ENCODE peak calls at places on chromosome 19, in eight cellular contexts. Y is small intestine; P is trophoblast cell; Z is occipital lobe; G is M059J; J is GDM1; X is stimulated activated CD8-positive, alpha-beta memory T cell treated with anti-CD3 and anti-CD28 coated beads, Interleukin-7, amount 100 ng/mL, for 24 hours; Q is neuronal stem cell. B is an unnamed sample.

GRCh38 chr19:15614507-15615379 is at the start of gene CYP4F8:
- DNase-seq in Y (no peak), P (peak; percentile 71), J (no peak), X (no peak), Q (no peak), G (peak; percentile 36), Z (no peak), B (no peak)

GRCh38 chr19:35266904-35267817 is 1.6 kb upstream of the USF2 start:
- DNase-seq in P (peak; percentile 47), G (peak; percentile 40), J (no peak), Q (no peak), Y (peak; percentile 35), Z (peak; percentile 31), X (peak; percentile 33), B (no peak)

GRCh38 chr19:35013047-35013819 is 13.1 kb downstream of the GRAMD1A start:
- DNase-seq in P (peak; percentile 53), Y (peak; percentile 52), J (peak; percentile 20), X (peak; percentile 59), Q (no peak), G (no peak), Z (no peak), B (no peak)

GRCh38 chr19:28426902-28427232 is 786.1 kb downstream of the UQCRFS1 start:
- DNase-seq in G (no peak), X (no peak), Q (no peak), J (no peak), P (no peak), Y (no peak), Z (no peak), B (no peak)

GRCh38 chr19:6534451-6535093 is 3.7 kb downstream of the TNFSF9 start:
- DNase-seq in Z (no peak), Q (no peak), X (no peak), Y (no peak), G (no peak), P (no peak), J (no peak), B (no peak)

GRCh38 chr19:10961763-10962536 is 1.1 kb downstream of the SMARCA4 start:
- DNase-seq in G (peak; percentile 12), Y (no peak), Z (no peak), Q (peak; percentile 35), J (no peak), X (no peak), P (peak; percentile 39), B (no peak)

GRCh38 chr19:18386543-18387251 is 739 bp downstream of the GDF15 start:
- DNase-seq in X (no peak), Q (no peak), Z (no peak), P (no peak), G (no peak), Y (no peak), J (no peak), B (no peak)

GRCh38 chr19:44525721-44526430 is 3.6 kb downstream of the CEACAM20 start:
- DNase-seq in G (no peak), J (no peak), Q (no peak), X (no peak), P (peak; percentile 95), Z (no peak), Y (no peak), B (no peak)

GRCh38 chr19:10718205-10719196 is 622 bp downstream of the DNM2 start:
- DNase-seq in Q (no peak), Y (peak; percentile 34), G (peak; percentile 40), X (no peak), Z (no peak), P (peak; percentile 33), J (peak; percentile 20), B (no peak)

GRCh38 chr19:37361994-37362393 is 8.9 kb upstream of the ZNF527 start:
- DNase-seq in Y (no peak), X (no peak), G (no peak), Q (no peak), P (no peak), Z (no peak), J (no peak), B (no peak)

B was measured in nucleus accumbens.